ENCODE peak calls at places on chromosomes 2 and 18, in ten cellular contexts. Y, K, Z, X, M, H, U, I, J and N are unnamed samples.

GRCh38 chr2:43155842-43156511 is 70.4 kb downstream of the ZFP36L2 start:
- DNase-seq in X (no peak), Z (no peak), K (no peak), M (no peak), U (no peak), I (no peak), J (no peak), Y (peak), H (no peak), N (no peak)

GRCh38 chr2:40036241-40036640 is 257.2 kb upstream of the THUMPD2 start:
- DNase-seq in Z (no peak), K (no peak), U (no peak), I (no peak), Y (no peak), X (no peak), H (no peak), J (no peak), M (no peak), N (no peak)

GRCh38 chr2:233021771-233022170 is 8.7 kb upstream of the NGEF start:
- DNase-seq in I (no peak), Z (no peak), U (peak), Y (no peak), K (no peak), J (no peak), M (no peak), H (no peak), X (no peak), N (no peak)

GRCh38 chr2:83823238-83823637 is 635.8 kb downstream of the SUCLG1 start:
- DNase-seq in M (no peak), K (no peak), Z (no peak), H (no peak), Y (no peak), I (no peak), X (no peak), J (no peak), U (no peak), N (no peak)

GRCh38 chr2:233336541-233336940 is 17.8 kb upstream of the DGKD start:
- DNase-seq in Y (peak), X (no peak), H (no peak), Z (no peak), M (no peak), K (no peak), J (no peak), U (no peak), I (no peak), N (no peak)

GRCh38 chr2:230987137-230988020 is 8.5 kb upstream of the SPATA3 start:
- DNase-seq in Y (peak), K (peak), H (peak), X (peak), Z (peak), U (peak), I (peak), J (peak), M (no peak), N (peak)

GRCh38 chr18:62979172-62979571 is 263.8 kb downstream of the PHLPP1 start:
- DNase-seq in Y (no peak), K (no peak), H (peak), I (no peak), X (no peak), J (no peak), Z (peak), M (no peak), U (peak), N (no peak)

GRCh38 chr2:144472046-144472412 is 47.9 kb downstream of the ZEB2 start:
- DNase-seq in Z (no peak), Y (no peak), X (no peak), K (no peak), M (no peak), H (no peak), I (no peak), J (no peak), U (no peak), N (no peak)

GRCh38 chr2:181846359-181846758 is 45.2 kb upstream of the ITPRID2 start:
- DNase-seq in J (no peak), X (no peak), M (no peak), Z (no peak), U (no peak), Y (no peak), H (no peak), I (no peak), K (no peak), N (no peak)

DNA sequence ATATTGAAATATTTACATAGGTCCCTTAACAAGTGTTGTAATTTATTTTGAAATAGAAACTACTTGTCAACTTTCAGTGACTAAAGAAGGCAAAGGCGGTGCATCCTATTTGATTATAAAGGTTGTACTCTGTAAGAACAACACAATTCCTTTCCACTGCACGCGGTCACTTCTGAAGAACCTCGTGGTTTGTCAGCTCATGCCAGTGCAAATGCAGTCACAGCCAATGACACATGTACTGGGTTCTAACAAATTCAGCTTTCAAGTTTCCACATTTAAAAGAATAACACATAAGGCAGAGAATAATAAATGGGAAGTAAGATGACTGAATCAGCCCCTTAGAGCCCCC is 39.8 kb downstream of the CYB5A start:
- DNase-seq in Z (peak), K (no peak), X (no peak), I (no peak), Y (no peak), M (no peak), H (no peak), U (peak), J (peak), N (no peak)
- TF ChIP-seq CTCF in Z (no peak), K (no peak), X (no peak), I (no peak), Y (no peak), M (peak), H (no peak), U (no peak), J (no peak), N (no peak)

GRCh38 chr18:25921677-25922421 is 168.6 kb downstream of the SS18 start:
- DNase-seq in J (peak), I (no peak), U (peak), Z (peak), Y (no peak), X (peak), M (no peak), H (no peak), K (peak), N (no peak)

DNA sequence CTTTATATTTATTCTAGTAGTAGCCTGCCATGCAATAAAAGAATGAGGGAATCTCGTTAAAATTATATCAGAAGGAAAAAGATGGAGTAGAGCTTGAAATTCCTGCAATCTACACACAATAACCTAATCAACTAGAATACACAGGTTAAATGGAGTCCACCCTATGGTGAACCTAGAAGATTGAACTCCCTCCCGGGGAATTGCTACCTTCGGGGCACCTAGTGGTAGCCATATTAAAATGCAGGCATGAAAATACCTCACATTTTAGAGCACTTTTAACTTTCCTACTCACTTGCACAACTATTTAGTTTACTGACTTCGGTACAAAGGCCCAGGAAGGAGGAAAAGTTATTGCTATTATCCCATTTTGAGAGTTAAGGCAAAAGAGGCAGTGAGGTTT is 174.5 kb downstream of the SS18 start:
- DNase-seq in K (no peak), Y (no peak), I (no peak), H (no peak), M (no peak), U (no peak), J (no peak), X (no peak), Z (no peak), N (no peak)
- TF ChIP-seq CTCF in K (no peak), Y (no peak), I (no peak), H (no peak), M (peak), U (no peak), J (no peak), X (peak), Z (no peak), N (peak)

GRCh38 chr2:98434492-98434891 is 10.2 kb upstream of the INPP4A start:
- DNase-seq in I (no peak), U (no peak), M (no peak), Z (no peak), H (no peak), J (no peak), Y (no peak), K (no peak), X (no peak), N (no peak)
- TF ChIP-seq CTCF in I (no peak), U (no peak), M (no peak), Z (no peak), H (no peak), J (no peak), Y (no peak), K (no peak), X (no peak), N (no peak)

GRCh38 chr2:117956036-117956791 is 57.7 kb downstream of the CCDC93 start:
- DNase-seq in Z (peak), I (no peak), Y (no peak), H (no peak), J (peak), U (no peak), K (no peak), M (no peak), X (no peak), N (no peak)
- TF ChIP-seq CTCF in Z (peak), I (no peak), Y (no peak), H (no peak), J (peak), U (no peak), K (no peak), M (peak), X (peak), N (peak)